ENCODE peak calls at places on chromosomes 12 and 14, in six cellular contexts. S is stomach; D is activated gamma-delta T cell; F is activated CD4-positive, alpha-beta T cell treated with anti-CD3 and anti-CD28 coated beads for 1 hour; I is stimulated activated effector memory CD8-positive, alpha-beta T cell treated with anti-CD3 and anti-CD28 coated beads, Interleukin-12 subunit alpha, Interleukin-12 subunit beta, amount 100 ng/mL, for 72 hours; J is hippocampal formation. W is an unnamed sample.

GRCh38 chr12:18589316-18589715 is 148.5 kb downstream of the PLCZ1 start:
- DNase-seq in J (no peak), D (no peak), F (no peak), S (no peak), I (no peak), W (no peak)

GRCh38 chr12:38502420-38502819 is 185.8 kb downstream of the ALG10B start:
- DNase-seq in D (no peak), I (no peak), J (no peak), S (no peak), F (no peak), W (no peak)

GRCh38 chr14:69700609-69701008 is 66.3 kb upstream of the SRSF5 start:
- DNase-seq in D (no peak), J (no peak), I (no peak), S (no peak), F (no peak), W (no peak)

GRCh38 chr12:57175428-57176138 is 28.2 kb upstream of the LRP1-AS start:
- DNase-seq in J (peak; percentile 65), I (peak; percentile 72), F (no peak), D (no peak), S (peak; percentile 86), W (peak; percentile 71)

GRCh38 chr14:99570542-99571302 is 33.3 kb downstream of the CCDC85C start:
- DNase-seq in F (no peak), I (no peak), D (no peak), S (no peak), J (no peak), W (no peak)

GRCh38 chr12:75236206-75236605 is 26.6 kb upstream of the KCNC2 start:
- DNase-seq in J (no peak), F (no peak), S (no peak), I (no peak), D (no peak), W (no peak)

GRCh38 chr12:85804663-85805062 is 31.5 kb downstream of the RASSF9 start:
- DNase-seq in F (no peak), J (no peak), S (no peak), I (no peak), D (no peak), W (no peak)

GRCh38 chr14:98548071-98548686 is 723.8 kb downstream of the BCL11B start:
- DNase-seq in D (no peak), I (no peak), S (no peak), J (no peak), F (no peak), W (no peak)

GRCh38 chr12:132074216-132074615 is 69.9 kb downstream of the DDX51 start:
- DNase-seq in I (no peak), D (no peak), F (no peak), S (no peak), J (no peak), W (no peak)

GRCh38 chr14:29126865-29127264 is 360.3 kb downstream of the FOXG1 start:
- DNase-seq in I (no peak), S (no peak), F (no peak), J (no peak), D (no peak), W (no peak)

GRCh38 chr14:72608391-72609204 is 285.3 kb downstream of the DPF3 start:
- DNase-seq in F (no peak), D (no peak), I (no peak), S (no peak), J (no peak), W (no peak)

GRCh38 chr12:80625901-80626300 is 81.5 kb upstream of the MYF6 start:
- DNase-seq in F (no peak), D (no peak), S (no peak), I (no peak), J (no peak), W (no peak)

GRCh38 chr14:100015251-100015655 is 50.0 kb upstream of the EVL start:
- DNase-seq in F (no peak), J (no peak), I (no peak), D (no peak), S (no peak), W (no peak)

GRCh38 chr12:46675736-46676135 is 150.1 kb downstream of the SLC38A4 start:
- DNase-seq in D (no peak), J (no peak), I (no peak), S (no peak), F (no peak), W (no peak)

GRCh38 chr12:77861317-77861716 is 30.6 kb downstream of the NAV3 start:
- DNase-seq in I (no peak), D (no peak), S (no peak), J (no peak), F (no peak), W (no peak)

GRCh38 chr14:48349689-48350088 is 674.3 kb upstream of the MDGA2 start:
- DNase-seq in S (no peak), F (no peak), D (no peak), J (no peak), I (no peak), W (no peak)

GRCh38 chr12:1845427-1845826 is 25.1 kb downstream of the LRTM2 start:
- DNase-seq in D (no peak), J (no peak), S (no peak), I (no peak), F (no peak), W (no peak)

GRCh38 chr14:30330452-30330851 is 228.5 kb upstream of the G2E3 start:
- DNase-seq in D (no peak), I (no peak), S (no peak), J (no peak), F (no peak), W (no peak)

GRCh38 chr12:49698619-49699545 is 8.3 kb downstream of the FMNL3 start:
- DNase-seq in S (no peak), D (peak; percentile 11), I (peak; percentile 79), J (no peak), F (no peak), W (peak; percentile 83)

GRCh38 chr12:103166949-103167348 is 209.5 kb downstream of the ASCL1 start:
- DNase-seq in F (no peak), I (no peak), D (no peak), J (no peak), S (no peak), W (no peak)

GRCh38 chr12:109716512-109717389 is 3.1 kb downstream of the FAM222A start:
- DNase-seq in S (no peak), I (no peak), F (no peak), J (peak; percentile 83), D (no peak), W (no peak)

GRCh38 chr12:122740351-122740750 is 9.7 kb upstream of the HCAR1 start:
- DNase-seq in S (no peak), D (no peak), I (no peak), J (no peak), F (no peak), W (no peak)

GRCh38 chr12:64088431-64089349 is 133.4 kb downstream of the KICS2 start:
- DNase-seq in S (peak; percentile 75), F (no peak), D (no peak), I (no peak), J (peak; percentile 53), W (no peak)